ENCODE peak calls at places on chromosomes 16 and 17, in ten cellular contexts. H, N, R, Y, X, U, B, S, C and W are unnamed samples.

GRCh38 chr16:50466170-50466569 is 82.0 kb upstream of the NKD1 start:
- DNase-seq in R (no peak), S (no peak), U (no peak), X (no peak), H (no peak), N (no peak), Y (no peak), C (peak; percentile 39), B (no peak), W (no peak)

GRCh38 chr16:24855678-24856077 is 9.9 kb downstream of the SLC5A11 start:
- DNase-seq in U (no peak), H (no peak), X (no peak), N (no peak), Y (no peak), B (no peak), C (no peak), S (no peak), R (no peak), W (no peak)

GRCh38 chr17:74831442-74832146 is 28.1 kb downstream of the GRIN2C start:
- DNase-seq in H (no peak), Y (no peak), X (no peak), U (no peak), R (no peak), N (no peak), B (no peak), S (no peak), C (no peak), W (no peak)

GRCh38 chr17:42113293-42114069 is 967 bp upstream of the DHX58 start:
- DNase-seq in U (no peak), N (no peak), H (no peak), R (no peak), S (no peak), C (no peak), Y (no peak), B (no peak), X (no peak), W (no peak)

GRCh38 chr16:79272141-79272577 is 328.4 kb downstream of the MAF start:
- DNase-seq in X (no peak), H (peak; percentile 51), N (no peak), Y (no peak), R (no peak), B (no peak), C (no peak), U (no peak), S (no peak), W (no peak)

GRCh38 chr16:59210955-59211541 is 476.9 kb upstream of the GOT2 start:
- DNase-seq in S (peak; percentile 97), B (no peak), Y (peak; percentile 22), C (no peak), R (no peak), H (no peak), X (peak; percentile 81), U (no peak), N (no peak), W (no peak)

GRCh38 chr16:5580772-5581171 is 483.2 kb upstream of the EEF2KMT start:
- DNase-seq in R (no peak), S (no peak), H (no peak), Y (no peak), N (no peak), X (no peak), U (no peak), C (no peak), B (no peak), W (no peak)

GRCh38 chr16:73149329-73149728 is 101.4 kb upstream of the ZFHX3 start:
- DNase-seq in Y (no peak), S (no peak), U (no peak), C (no peak), X (no peak), B (no peak), H (no peak), R (no peak), N (peak; percentile 37), W (no peak)

GRCh38 chr17:80430446-80431245 is 15.7 kb downstream of the ENDOV start:
- DNase-seq in U (no peak), N (no peak), S (no peak), R (no peak), B (no peak), C (no peak), Y (no peak), X (no peak), H (peak; percentile 42), W (no peak)

GRCh38 chr17:66508896-66509843 is 206.8 kb downstream of the PRKCA start:
- DNase-seq in U (no peak), S (peak; percentile 90), Y (peak; percentile 93), B (no peak), C (no peak), R (no peak), N (peak; percentile 90), H (peak; percentile 51), X (no peak), W (no peak)

GRCh38 chr17:58341861-58342475 is 10.0 kb downstream of the SUPT4H1 start:
- DNase-seq in S (no peak), Y (no peak), R (no peak), N (no peak), B (no peak), H (no peak), C (no peak), X (no peak), U (no peak), W (no peak)

GRCh38 chr16:35149550-35149949 is 1690.1 kb downstream of the TP53TG3F start:
- DNase-seq in H (no peak), C (no peak), Y (no peak), X (no peak), R (no peak), B (no peak), S (no peak), U (no peak), N (no peak), W (no peak)

GRCh38 chr16:35152067-35152627 is 1692.7 kb downstream of the TP53TG3F start:
- DNase-seq in B (no peak), X (no peak), S (no peak), C (no peak), R (no peak), U (no peak), N (no peak), H (peak; percentile 7), Y (no peak), W (no peak)

GRCh38 chr16:35147556-35148504 is 1688.4 kb downstream of the TP53TG3F start:
- DNase-seq in S (no peak), U (no peak), X (no peak), R (no peak), N (no peak), Y (no peak), B (no peak), H (peak; percentile 14), C (no peak), W (no peak)

GRCh38 chr16:35148748-35149147 is 1689.3 kb downstream of the TP53TG3F start:
- DNase-seq in N (no peak), C (no peak), B (no peak), S (no peak), U (no peak), R (no peak), Y (no peak), X (no peak), H (no peak), W (no peak)

DNA sequence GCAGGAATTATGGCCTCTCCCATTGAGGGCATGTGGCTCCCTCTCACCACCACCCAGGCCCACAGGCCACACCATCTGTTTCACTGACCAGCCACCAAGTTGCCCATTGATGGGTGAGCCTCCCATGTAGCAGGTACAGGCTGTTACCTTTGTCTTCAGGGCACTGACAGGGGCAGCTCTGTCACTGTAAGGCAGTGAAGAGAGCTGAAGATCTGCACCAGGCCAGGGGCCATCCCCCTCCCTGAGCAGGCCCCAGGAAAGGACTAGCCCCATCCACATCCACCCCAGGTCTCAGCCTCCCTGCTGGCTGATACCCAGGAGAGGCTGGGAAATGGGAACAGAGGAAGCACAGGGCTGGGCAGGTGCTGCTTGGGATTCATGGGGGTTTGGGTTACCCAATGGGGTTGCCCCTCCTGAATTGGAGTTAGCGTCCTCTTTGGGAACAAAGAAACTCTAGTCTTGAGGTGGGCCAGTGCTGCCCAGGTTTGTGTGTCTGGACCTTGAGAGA is 1691.4 kb downstream of the TP53TG3F start:
- DNase-seq in U (no peak), N (no peak), X (no peak), B (no peak), S (no peak), R (no peak), C (no peak), Y (no peak), H (no peak), W (no peak)
- H3K9me3 ChIP-seq in U (no peaks in the 10 kb centered on the region), N (no peaks in the 10 kb centered on the region), X (peaks cover 8% of the 10 kb centered on the region), B (no peaks in the 10 kb centered on the region), S (no peaks in the 10 kb centered on the region), R (peaks cover 1% of the 10 kb centered on the region), C (peaks cover 10% of the 10 kb centered on the region), Y (peaks cover 2% of the 10 kb centered on the region), H (no peaks in the 10 kb centered on the region), W (peaks cover 5% of the 10 kb centered on the region)

GRCh38 chr17:61199431-61200348 is 200.0 kb upstream of the TBX2 start:
- DNase-seq in N (no peak), Y (no peak), R (no peak), X (no peak), C (no peak), H (no peak), S (no peak), U (no peak), B (no peak), W (no peak)
- H3K27ac ChIP-seq in N (no peak overlapping the region), Y (no peak overlapping the region), R (peak overlapping the region; percentile 68), X (no peak overlapping the region), C (no peak overlapping the region), H (no peak overlapping the region), S (peak overlapping the region; percentile 37), U (no peak overlapping the region), B (no peak overlapping the region), W (peak overlapping the region; percentile 60)

GRCh38 chr17:73801455-73802100 is 157.3 kb upstream of the SDK2 start:
- DNase-seq in H (no peak), C (no peak), U (no peak), S (no peak), Y (no peak), X (no peak), N (no peak), R (no peak), B (no peak), W (no peak)
- H3K27me3 ChIP-seq in H (peaks cover 6% of the 10 kb centered on the region), C (peaks cover 58% of the 10 kb centered on the region), U (peaks cover 6% of the 10 kb centered on the region), S (no peaks in the 10 kb centered on the region), Y (no peaks in the 10 kb centered on the region), X (no peaks in the 10 kb centered on the region), N (no peaks in the 10 kb centered on the region), R (no peaks in the 10 kb centered on the region), B (peaks cover 6% of the 10 kb centered on the region), W (peaks cover 55% of the 10 kb centered on the region)

GRCh38 chr17:27081002-27081638 is 212.8 kb upstream of the WSB1 start:
- DNase-seq in S (no peak), U (no peak), R (no peak), C (no peak), Y (no peak), N (no peak), H (no peak), X (no peak), B (no peak), W (no peak)

GRCh38 chr17:27079660-27080059 is 214.3 kb upstream of the WSB1 start:
- DNase-seq in Y (no peak), S (no peak), H (no peak), R (no peak), C (no peak), N (no peak), X (no peak), B (no peak), U (no peak), W (no peak)

GRCh38 chr17:27072885-27073284 is 221.0 kb upstream of the WSB1 start:
- DNase-seq in S (no peak), N (no peak), B (no peak), X (no peak), C (no peak), Y (no peak), H (no peak), U (no peak), R (no peak), W (no peak)

GRCh38 chr17:27078296-27078695 is 215.6 kb upstream of the WSB1 start:
- DNase-seq in N (no peak), B (no peak), Y (no peak), S (no peak), X (no peak), H (no peak), C (no peak), R (no peak), U (no peak), W (no peak)

GRCh38 chr17:27076814-27077213 is 217.1 kb upstream of the WSB1 start:
- DNase-seq in Y (peak; percentile 1), R (no peak), U (no peak), B (no peak), N (no peak), S (no peak), X (no peak), H (no peak), C (no peak), W (no peak)
- H3K9me3 ChIP-seq in Y (no peaks in the 10 kb centered on the region), R (peaks cover 3% of the 10 kb centered on the region), U (no peaks in the 10 kb centered on the region), B (no peaks in the 10 kb centered on the region), N (no peaks in the 10 kb centered on the region), S (no peaks in the 10 kb centered on the region), X (peaks cover 34% of the 10 kb centered on the region), H (no peaks in the 10 kb centered on the region), C (no peaks in the 10 kb centered on the region), W (no peaks in the 10 kb centered on the region)